ENCODE peak calls at places on chromosomes 4 and X, in seven cellular contexts. Q is stimulated activated CD4-positive, alpha-beta T cell treated with anti-CD3 and anti-CD28 coated beads, Interleukin-1b, Interleukin-23, amount 100 ng/mL, for 48 hours; O is astrocyte of the cerebellum; I is PC-3; W is GM13976; A is caudate nucleus; F is dermis blood vessel endothelial cell. X is an unnamed sample.

GRCh38 chr4:176123710-176124407 is 58.2 kb downstream of the WDR17 start:
- DNase-seq in Q (no peak), O (no peak), I (peak), W (peak), A (peak), F (peak), X (peak)

GRCh38 chr4:119841361-119841760 is 212.8 kb upstream of the PDE5A start:
- DNase-seq in Q (no peak), O (no peak), I (peak), W (peak), A (no peak), F (no peak), X (no peak)

GRCh38 chrX:110568396-110568795 is 209.7 kb downstream of the RTL9 start:
- DNase-seq in Q (no peak), O (peak), I (no peak), W (no peak), A (no peak), F (no peak), X (no peak)

GRCh38 chr4:140019619-140020367 is 134.2 kb downstream of the MAML3 start:
- DNase-seq in Q (no peak), O (no peak), I (peak), W (no peak), A (no peak), F (no peak), X (no peak)

GRCh38 chr4:45099471-45099870 is 373.1 kb upstream of the GNPDA2 start:
- DNase-seq in Q (no peak), O (no peak), I (no peak), W (no peak), A (no peak), F (no peak), X (no peak)

GRCh38 chr4:92100980-92101379 is 202.8 kb upstream of the GRID2 start:
- DNase-seq in Q (no peak), O (no peak), I (peak), W (no peak), A (no peak), F (no peak), X (no peak)

GRCh38 chr4:148914301-148914700 is 472.1 kb upstream of the NR3C2 start:
- DNase-seq in Q (no peak), O (no peak), I (no peak), W (no peak), A (no peak), F (no peak), X (no peak)

GRCh38 chrX:9611436-9612145 is 146.7 kb downstream of the TBL1X start:
- DNase-seq in Q (no peak), O (no peak), I (no peak), W (peak), A (no peak), F (peak), X (no peak)

GRCh38 chr4:79576480-79576803 is 168.4 kb upstream of the GK2 start:
- DNase-seq in Q (no peak), O (peak), I (peak), W (peak), A (no peak), F (peak), X (peak)

GRCh38 chr4:168274871-168275270 is 43.7 kb downstream of the DDX60 start:
- DNase-seq in Q (no peak), O (no peak), I (no peak), W (no peak), A (no peak), F (no peak), X (no peak)

GRCh38 chr4:61950625-61951024 is 750.5 kb downstream of the ADGRL3 start:
- DNase-seq in Q (no peak), O (no peak), I (no peak), W (no peak), A (no peak), F (no peak), X (no peak)

GRCh38 chr4:163191999-163192398 is 25.3 kb upstream of the NAF1 start:
- DNase-seq in Q (no peak), O (no peak), I (peak), W (no peak), A (no peak), F (peak), X (no peak)

GRCh38 chrX:122087353-122087752 is 1039.9 kb downstream of the GLUD2 start:
- DNase-seq in Q (no peak), O (no peak), I (no peak), W (no peak), A (no peak), F (no peak), X (no peak)

GRCh38 chr4:182093431-182093831 is 149.8 kb upstream of the TENM3 start:
- DNase-seq in Q (no peak), O (peak), I (no peak), W (no peak), A (no peak), F (no peak), X (no peak)

GRCh38 chr4:40846556-40846955 is 96.8 kb downstream of the NSUN7 start:
- DNase-seq in Q (no peak), O (no peak), I (no peak), W (no peak), A (no peak), F (no peak), X (no peak)

GRCh38 chr4:15774020-15774420 is 4.1 kb upstream of the CD38 start:
- DNase-seq in Q (no peak), O (no peak), I (no peak), W (no peak), A (no peak), F (no peak), X (no peak)

GRCh38 chr4:117817316-117817715 is 217.0 kb upstream of the NDST3 start:
- DNase-seq in Q (no peak), O (no peak), I (no peak), W (no peak), A (no peak), F (no peak), X (no peak)

GRCh38 chrX:124414281-124414680 is 67.9 kb downstream of the SH2D1A start:
- DNase-seq in Q (no peak), O (no peak), I (no peak), W (no peak), A (no peak), F (no peak), X (no peak)

GRCh38 chr4:183364025-183364424 is 41.8 kb upstream of the CLDN24 start:
- DNase-seq in Q (no peak), O (no peak), I (no peak), W (no peak), A (no peak), F (no peak), X (no peak)

GRCh38 chr4:76585897-76586360 is 150.9 kb downstream of the SHROOM3 start:
- DNase-seq in Q (peak), O (no peak), I (peak), W (peak), A (no peak), F (peak), X (no peak)

GRCh38 chr4:139316733-139317132 is 14.5 kb upstream of the NDUFC1 start:
- DNase-seq in Q (no peak), O (no peak), I (no peak), W (no peak), A (no peak), F (no peak), X (no peak)

GRCh38 chr4:89056953-89057398 is at the start of gene FAM13A:
- DNase-seq in Q (no peak), O (peak), I (peak), W (no peak), A (peak), F (peak), X (no peak)

GRCh38 chrX:53255738-53256191 is 25.6 kb downstream of the IQSEC2 start:
- DNase-seq in Q (no peak), O (no peak), I (no peak), W (no peak), A (no peak), F (no peak), X (no peak)

GRCh38 chr4:185817403-185817818 is 5.4 kb upstream of the SORBS2 start:
- DNase-seq in Q (no peak), O (no peak), I (no peak), W (no peak), A (no peak), F (peak), X (no peak)

GRCh38 chrX:106726485-106727437 is at the start of gene RNF128:
- DNase-seq in Q (peak), O (no peak), I (peak), W (no peak), A (no peak), F (no peak), X (no peak)

GRCh38 chr4:159434496-159435241 is 331.8 kb downstream of the RAPGEF2 start:
- DNase-seq in Q (no peak), O (no peak), I (peak), W (no peak), A (no peak), F (no peak), X (no peak)

GRCh38 chrX:70970482-70970999 is 39.6 kb upstream of the SLC7A3 start:
- DNase-seq in Q (no peak), O (no peak), I (peak), W (peak), A (no peak), F (peak), X (no peak)

GRCh38 chr4:112927544-112927943 is 121.9 kb upstream of the ANK2 start:
- DNase-seq in Q (no peak), O (no peak), I (no peak), W (no peak), A (no peak), F (no peak), X (no peak)

GRCh38 chr4:133152801-133153526 is 3.9 kb downstream of the PCDH10 start:
- DNase-seq in Q (no peak), O (no peak), I (no peak), W (peak), A (peak), F (peak), X (no peak)

GRCh38 chr4:102994803-102995202 is 24.7 kb downstream of the SLC9B1 start:
- DNase-seq in Q (no peak), O (no peak), I (no peak), W (no peak), A (no peak), F (no peak), X (no peak)